ENCODE peak calls at places on chromosomes 16 and 17, in six cellular contexts. One of them, this sample, is unnamed.

GRCh38 chr17:4953461-4953961 is 2.6 kb downstream of the ENO3 start:
- DNase-seq in fibroblast of pulmonary artery: peak; percentile 36
- DNase-seq in epithelial cell of esophagus: no peak
- DNase-seq in AG04450: no peak
- DNase-seq in GM23338: no peak
- DNase-seq in mesothelial cell of epicardium: no peak
- DNase-seq in this sample: no peak

GRCh38 chr17:8337802-8338744 is 1.6 kb upstream of the ODF4 start:
- DNase-seq in fibroblast of pulmonary artery: no peak
- DNase-seq in epithelial cell of esophagus: no peak
- DNase-seq in AG04450: no peak
- DNase-seq in GM23338: peak; percentile 35
- DNase-seq in mesothelial cell of epicardium: no peak
- DNase-seq in this sample: no peak

GRCh38 chr16:23491490-23492391 is 18.6 kb downstream of the GGA2 start:
- DNase-seq in fibroblast of pulmonary artery: peak; percentile 45
- DNase-seq in epithelial cell of esophagus: peak; percentile 75
- DNase-seq in AG04450: no peak
- DNase-seq in GM23338: no peak
- DNase-seq in mesothelial cell of epicardium: no peak
- DNase-seq in this sample: no peak

GRCh38 chr16:67280090-67281015 is 1.0 kb downstream of the PLEKHG4 start:
- DNase-seq in fibroblast of pulmonary artery: no peak
- DNase-seq in epithelial cell of esophagus: no peak
- DNase-seq in AG04450: no peak
- DNase-seq in GM23338: no peak
- DNase-seq in mesothelial cell of epicardium: no peak
- DNase-seq in this sample: no peak

GRCh38 chr16:17633146-17633966 is 162.6 kb upstream of the XYLT1 start:
- DNase-seq in fibroblast of pulmonary artery: no peak
- DNase-seq in epithelial cell of esophagus: peak; percentile 70
- DNase-seq in AG04450: no peak
- DNase-seq in GM23338: no peak
- DNase-seq in mesothelial cell of epicardium: no peak
- DNase-seq in this sample: no peak

GRCh38 chr16:85176541-85177447 is 64.5 kb upstream of the CIBAR2 start:
- DNase-seq in fibroblast of pulmonary artery: no peak
- DNase-seq in epithelial cell of esophagus: no peak
- DNase-seq in AG04450: no peak
- DNase-seq in GM23338: no peak
- DNase-seq in mesothelial cell of epicardium: no peak
- DNase-seq in this sample: no peak

GRCh38 chr17:19747829-19748806 is at the start of gene ALDH3A1:
- DNase-seq in fibroblast of pulmonary artery: no peak
- DNase-seq in epithelial cell of esophagus: peak; percentile 77
- DNase-seq in AG04450: no peak
- DNase-seq in GM23338: no peak
- DNase-seq in mesothelial cell of epicardium: no peak
- DNase-seq in this sample: no peak

GRCh38 chr16:78307824-78308528 is 208.5 kb downstream of the WWOX start:
- DNase-seq in fibroblast of pulmonary artery: no peak
- DNase-seq in epithelial cell of esophagus: no peak
- DNase-seq in AG04450: no peak
- DNase-seq in GM23338: peak; percentile 37
- DNase-seq in mesothelial cell of epicardium: no peak
- DNase-seq in this sample: no peak

GRCh38 chr16:83005653-83006160 is 378.9 kb downstream of the CDH13 start:
- DNase-seq in fibroblast of pulmonary artery: peak; percentile 46
- DNase-seq in epithelial cell of esophagus: peak; percentile 19
- DNase-seq in AG04450: no peak
- DNase-seq in GM23338: no peak
- DNase-seq in mesothelial cell of epicardium: no peak
- DNase-seq in this sample: no peak

GRCh38 chr16:24677388-24677787 is 52.1 kb upstream of the TNRC6A start:
- DNase-seq in fibroblast of pulmonary artery: no peak
- DNase-seq in epithelial cell of esophagus: no peak
- DNase-seq in AG04450: no peak
- DNase-seq in GM23338: no peak
- DNase-seq in mesothelial cell of epicardium: no peak
- DNase-seq in this sample: no peak

GRCh38 chr17:60766778-60767190 is 89.1 kb downstream of the BCAS3 start:
- DNase-seq in fibroblast of pulmonary artery: no peak
- DNase-seq in epithelial cell of esophagus: no peak
- DNase-seq in AG04450: no peak
- DNase-seq in GM23338: peak; percentile 9
- DNase-seq in mesothelial cell of epicardium: no peak
- DNase-seq in this sample: no peak

GRCh38 chr17:55527520-55528118 is 16.4 kb upstream of the SMIM36 start:
- DNase-seq in fibroblast of pulmonary artery: peak; percentile 75
- DNase-seq in epithelial cell of esophagus: peak; percentile 70
- DNase-seq in AG04450: peak; percentile 44
- DNase-seq in GM23338: peak; percentile 75
- DNase-seq in mesothelial cell of epicardium: no peak
- DNase-seq in this sample: peak; percentile 27

GRCh38 chr17:10171057-10171456 is 27.3 kb downstream of the GAS7 start:
- DNase-seq in fibroblast of pulmonary artery: no peak
- DNase-seq in epithelial cell of esophagus: no peak
- DNase-seq in AG04450: no peak
- DNase-seq in GM23338: no peak
- DNase-seq in mesothelial cell of epicardium: no peak
- DNase-seq in this sample: no peak

GRCh38 chr17:8870406-8871040 is 3.0 kb upstream of the PIK3R6 start:
- DNase-seq in fibroblast of pulmonary artery: no peak
- DNase-seq in epithelial cell of esophagus: no peak
- DNase-seq in AG04450: no peak
- DNase-seq in GM23338: no peak
- DNase-seq in mesothelial cell of epicardium: no peak
- DNase-seq in this sample: no peak

GRCh38 chr16:70520612-70521297 is 2.6 kb downstream of the COG4 start:
- DNase-seq in fibroblast of pulmonary artery: peak; percentile 68
- DNase-seq in epithelial cell of esophagus: peak; percentile 59
- DNase-seq in AG04450: no peak
- DNase-seq in GM23338: no peak
- DNase-seq in mesothelial cell of epicardium: no peak
- DNase-seq in this sample: no peak

GRCh38 chr16:17343028-17343427 is 127.7 kb downstream of the XYLT1 start:
- DNase-seq in fibroblast of pulmonary artery: no peak
- DNase-seq in epithelial cell of esophagus: no peak
- DNase-seq in AG04450: no peak
- DNase-seq in GM23338: no peak
- DNase-seq in mesothelial cell of epicardium: no peak
- DNase-seq in this sample: no peak

GRCh38 chr17:82684207-82684903 is 14.1 kb downstream of the RAB40B start:
- DNase-seq in fibroblast of pulmonary artery: no peak
- DNase-seq in epithelial cell of esophagus: peak; percentile 17
- DNase-seq in AG04450: no peak
- DNase-seq in GM23338: no peak
- DNase-seq in mesothelial cell of epicardium: no peak
- DNase-seq in this sample: no peak

GRCh38 chr16:55701442-55702319 is 45.9 kb downstream of the SLC6A2 start:
- DNase-seq in fibroblast of pulmonary artery: peak; percentile 59
- DNase-seq in epithelial cell of esophagus: peak; percentile 67
- DNase-seq in AG04450: peak; percentile 6
- DNase-seq in GM23338: peak; percentile 74
- DNase-seq in mesothelial cell of epicardium: peak; percentile 43
- DNase-seq in this sample: peak; percentile 62

GRCh38 chr16:85936761-85937343 is 37.9 kb downstream of the IRF8 start:
- DNase-seq in fibroblast of pulmonary artery: no peak
- DNase-seq in epithelial cell of esophagus: no peak
- DNase-seq in AG04450: no peak
- DNase-seq in GM23338: no peak
- DNase-seq in mesothelial cell of epicardium: no peak
- DNase-seq in this sample: no peak

GRCh38 chr17:62627219-62627903 is at the start of gene MRC2:
- DNase-seq in fibroblast of pulmonary artery: peak; percentile 84
- DNase-seq in epithelial cell of esophagus: peak; percentile 68
- DNase-seq in AG04450: peak; percentile 30
- DNase-seq in GM23338: peak; percentile 89
- DNase-seq in mesothelial cell of epicardium: no peak
- DNase-seq in this sample: peak; percentile 76

GRCh38 chr17:55149485-55149884 is 115.3 kb upstream of the HLF start:
- DNase-seq in fibroblast of pulmonary artery: no peak
- DNase-seq in epithelial cell of esophagus: no peak
- DNase-seq in AG04450: no peak
- DNase-seq in GM23338: no peak
- DNase-seq in mesothelial cell of epicardium: no peak
- DNase-seq in this sample: no peak

GRCh38 chr17:34386343-34386924 is 23.4 kb upstream of the CCL1 start:
- DNase-seq in fibroblast of pulmonary artery: no peak
- DNase-seq in epithelial cell of esophagus: no peak
- DNase-seq in AG04450: no peak
- DNase-seq in GM23338: no peak
- DNase-seq in mesothelial cell of epicardium: no peak
- DNase-seq in this sample: no peak

GRCh38 chr17:81052199-81052997 is 17.4 kb downstream of the BAIAP2 start:
- DNase-seq in fibroblast of pulmonary artery: no peak
- DNase-seq in epithelial cell of esophagus: no peak
- DNase-seq in AG04450: no peak
- DNase-seq in GM23338: no peak
- DNase-seq in mesothelial cell of epicardium: no peak
- DNase-seq in this sample: peak; percentile 75

GRCh38 chr16:80569440-80570105 is 28.8 kb downstream of the DYNLRB2 start:
- DNase-seq in fibroblast of pulmonary artery: peak; percentile 44
- DNase-seq in epithelial cell of esophagus: peak; percentile 11
- DNase-seq in AG04450: no peak
- DNase-seq in GM23338: no peak
- DNase-seq in mesothelial cell of epicardium: no peak
- DNase-seq in this sample: no peak

GRCh38 chr17:49443862-49444261 is 29.2 kb upstream of the PHB1 start:
- DNase-seq in fibroblast of pulmonary artery: peak; percentile 41
- DNase-seq in epithelial cell of esophagus: no peak
- DNase-seq in AG04450: no peak
- DNase-seq in GM23338: no peak
- DNase-seq in mesothelial cell of epicardium: no peak
- DNase-seq in this sample: no peak

GRCh38 chr17:44935116-44935515 is 12.5 kb downstream of the KIF18B start:
- DNase-seq in fibroblast of pulmonary artery: no peak
- DNase-seq in epithelial cell of esophagus: no peak
- DNase-seq in AG04450: no peak
- DNase-seq in GM23338: no peak
- DNase-seq in mesothelial cell of epicardium: no peak
- DNase-seq in this sample: no peak

GRCh38 chr17:16484445-16485169 is 7.4 kb downstream of the LRRC75A start:
- DNase-seq in fibroblast of pulmonary artery: no peak
- DNase-seq in epithelial cell of esophagus: no peak
- DNase-seq in AG04450: no peak
- DNase-seq in GM23338: peak; percentile 40
- DNase-seq in mesothelial cell of epicardium: no peak
- DNase-seq in this sample: no peak

GRCh38 chr17:81578038-81578441 is 25.9 kb upstream of the FAAP100 start:
- DNase-seq in fibroblast of pulmonary artery: peak; percentile 57
- DNase-seq in epithelial cell of esophagus: peak; percentile 61
- DNase-seq in AG04450: no peak
- DNase-seq in GM23338: no peak
- DNase-seq in mesothelial cell of epicardium: no peak
- DNase-seq in this sample: no peak

GRCh38 chr17:358491-359133 is 6.0 kb upstream of the RPH3AL start:
- DNase-seq in fibroblast of pulmonary artery: no peak
- DNase-seq in epithelial cell of esophagus: no peak
- DNase-seq in AG04450: no peak
- DNase-seq in GM23338: no peak
- DNase-seq in mesothelial cell of epicardium: no peak
- DNase-seq in this sample: no peak

GRCh38 chr17:82009413-82009812 is 13.3 kb downstream of the CENPX start:
- DNase-seq in fibroblast of pulmonary artery: no peak
- DNase-seq in epithelial cell of esophagus: no peak
- DNase-seq in AG04450: no peak
- DNase-seq in GM23338: no peak
- DNase-seq in mesothelial cell of epicardium: no peak
- DNase-seq in this sample: no peak

GRCh38 chr16:82509636-82510035 is 117.1 kb upstream of the CDH13 start:
- DNase-seq in fibroblast of pulmonary artery: no peak
- DNase-seq in epithelial cell of esophagus: no peak
- DNase-seq in AG04450: no peak
- DNase-seq in GM23338: no peak
- DNase-seq in mesothelial cell of epicardium: no peak
- DNase-seq in this sample: no peak

GRCh38 chr16:830107-830870 is 29.8 kb upstream of the GNG13 start:
- DNase-seq in fibroblast of pulmonary artery: no peak
- DNase-seq in epithelial cell of esophagus: no peak
- DNase-seq in AG04450: no peak
- DNase-seq in GM23338: no peak
- DNase-seq in mesothelial cell of epicardium: no peak
- DNase-seq in this sample: no peak
- TF ChIP-seq CTCF in fibroblast of pulmonary artery: no peak
- TF ChIP-seq CTCF in epithelial cell of esophagus: no peak
- TF ChIP-seq CTCF in AG04450: no peak
- TF ChIP-seq CTCF in GM23338: no peak
- TF ChIP-seq CTCF in mesothelial cell of epicardium: no peak
- TF ChIP-seq CTCF in this sample: no peak

GRCh38 chr17:27978689-27979175 is 63.7 kb upstream of the NLK start:
- DNase-seq in fibroblast of pulmonary artery: peak; percentile 83
- DNase-seq in epithelial cell of esophagus: no peak
- DNase-seq in AG04450: no peak
- DNase-seq in GM23338: no peak
- DNase-seq in mesothelial cell of epicardium: no peak
- DNase-seq in this sample: no peak
- TF ChIP-seq CTCF in fibroblast of pulmonary artery: no peak
- TF ChIP-seq CTCF in epithelial cell of esophagus: no peak
- TF ChIP-seq CTCF in AG04450: no peak
- TF ChIP-seq CTCF in GM23338: no peak
- TF ChIP-seq CTCF in mesothelial cell of epicardium: no peak
- TF ChIP-seq CTCF in this sample: no peak

GRCh38 chr16:12826559-12826958 is 22.9 kb upstream of the CPPED1 start:
- DNase-seq in fibroblast of pulmonary artery: no peak
- DNase-seq in epithelial cell of esophagus: no peak
- DNase-seq in AG04450: no peak
- DNase-seq in GM23338: no peak
- DNase-seq in mesothelial cell of epicardium: no peak
- DNase-seq in this sample: no peak
- TF ChIP-seq CTCF in fibroblast of pulmonary artery: no peak
- TF ChIP-seq CTCF in epithelial cell of esophagus: no peak
- TF ChIP-seq CTCF in AG04450: no peak
- TF ChIP-seq CTCF in GM23338: no peak
- TF ChIP-seq CTCF in mesothelial cell of epicardium: no peak
- TF ChIP-seq CTCF in this sample: no peak

GRCh38 chr17:38578641-38579480 is 26.9 kb downstream of the SRCIN1 start:
- DNase-seq in fibroblast of pulmonary artery: no peak
- DNase-seq in epithelial cell of esophagus: no peak
- DNase-seq in AG04450: no peak
- DNase-seq in GM23338: no peak
- DNase-seq in mesothelial cell of epicardium: no peak
- DNase-seq in this sample: peak; percentile 56

GRCh38 chr17:38577645-38578173 is 28.0 kb downstream of the SRCIN1 start:
- DNase-seq in fibroblast of pulmonary artery: no peak
- DNase-seq in epithelial cell of esophagus: no peak
- DNase-seq in AG04450: no peak
- DNase-seq in GM23338: no peak
- DNase-seq in mesothelial cell of epicardium: no peak
- DNase-seq in this sample: no peak

GRCh38 chr17:38578229-38578628 is 27.5 kb downstream of the SRCIN1 start:
- DNase-seq in fibroblast of pulmonary artery: no peak
- DNase-seq in epithelial cell of esophagus: no peak
- DNase-seq in AG04450: no peak
- DNase-seq in GM23338: peak; percentile 80
- DNase-seq in mesothelial cell of epicardium: no peak
- DNase-seq in this sample: no peak

GRCh38 chr17:38582069-38582468 is 23.7 kb downstream of the SRCIN1 start:
- DNase-seq in fibroblast of pulmonary artery: no peak
- DNase-seq in epithelial cell of esophagus: no peak
- DNase-seq in AG04450: no peak
- DNase-seq in GM23338: no peak
- DNase-seq in mesothelial cell of epicardium: no peak
- DNase-seq in this sample: no peak

GRCh38 chr17:38579934-38580333 is 25.8 kb downstream of the SRCIN1 start:
- DNase-seq in fibroblast of pulmonary artery: peak; percentile 42
- DNase-seq in epithelial cell of esophagus: peak; percentile 61
- DNase-seq in AG04450: no peak
- DNase-seq in GM23338: peak; percentile 89
- DNase-seq in mesothelial cell of epicardium: no peak
- DNase-seq in this sample: peak; percentile 66
- TF ChIP-seq CTCF in fibroblast of pulmonary artery: peak; percentile 13
- TF ChIP-seq CTCF in epithelial cell of esophagus: peak; percentile 28
- TF ChIP-seq CTCF in AG04450: peak; percentile 5
- TF ChIP-seq CTCF in GM23338: peak; percentile 78
- TF ChIP-seq CTCF in mesothelial cell of epicardium: no peak
- TF ChIP-seq CTCF in this sample: no peak

This sample was measured in glutamatergic neuron.